ENCODE peak calls at places on chromosomes 16 and 17, in nine cellular contexts. S is breast epithelium, U is suprapubic skin, L is A549, Q is H1, R is ovary, P is uterus, C is K562, K is heart left ventricle. D is an unnamed sample.

GRCh38 chr17:27569257-27569722 is 61.7 kb upstream of the LGALS9 start:
- DNase-seq in S (no peak), U (no peak), L (peak), Q (peak), R (peak), P (no peak), C (peak), K (no peak), D (peak)

GRCh38 chr16:82832861-82833260 is 206.1 kb downstream of the CDH13 start:
- DNase-seq in S (no peak), U (no peak), L (no peak), Q (no peak), R (no peak), P (no peak), C (no peak), K (no peak), D (no peak)

GRCh38 chr17:72145562-72145961 is 24.7 kb downstream of the SOX9 start:
- DNase-seq in S (no peak), U (no peak), L (no peak), Q (no peak), R (no peak), P (no peak), C (no peak), K (no peak), D (no peak)

GRCh38 chr16:1991135-1991551 is 1.4 kb downstream of the SYNGR3 start:
- DNase-seq in S (no peak), U (no peak), L (no peak), Q (peak), R (no peak), P (no peak), C (no peak), K (no peak), D (no peak)

GRCh38 chr16:79628501-79628975 is 28.0 kb upstream of the MAF start:
- DNase-seq in S (no peak), U (no peak), L (no peak), Q (no peak), R (no peak), P (no peak), C (no peak), K (no peak), D (no peak)

GRCh38 chr17:17681744-17682292 is 560 bp downstream of the RAI1 start:
- DNase-seq in S (no peak), U (peak), L (no peak), Q (no peak), R (peak), P (peak), C (peak), K (peak), D (peak)

GRCh38 chr17:40070895-40071719 is 8.3 kb downstream of the THRA start:
- DNase-seq in S (no peak), U (no peak), L (no peak), Q (peak), R (peak), P (peak), C (no peak), K (peak), D (peak)

GRCh38 chr17:82424001-82424862 is 5.8 kb upstream of the OGFOD3 start:
- DNase-seq in S (no peak), U (no peak), L (no peak), Q (peak), R (no peak), P (peak), C (peak), K (no peak), D (peak)

GRCh38 chr17:31564883-31565297 is 173.4 kb downstream of the RAB11FIP4 start:
- DNase-seq in S (peak), U (no peak), L (no peak), Q (no peak), R (no peak), P (peak), C (no peak), K (no peak), D (no peak)

GRCh38 chr17:74078363-74078762 is 125.1 kb upstream of the RPL38 start:
- DNase-seq in S (no peak), U (no peak), L (no peak), Q (no peak), R (no peak), P (no peak), C (no peak), K (no peak), D (no peak)
- TF ChIP-seq POLR2A in S (no peak), U (no peak), L (no peak), Q (no peak), R (no peak), P (no peak), C (no peak), K (no peak), D (no peak)

DNA sequence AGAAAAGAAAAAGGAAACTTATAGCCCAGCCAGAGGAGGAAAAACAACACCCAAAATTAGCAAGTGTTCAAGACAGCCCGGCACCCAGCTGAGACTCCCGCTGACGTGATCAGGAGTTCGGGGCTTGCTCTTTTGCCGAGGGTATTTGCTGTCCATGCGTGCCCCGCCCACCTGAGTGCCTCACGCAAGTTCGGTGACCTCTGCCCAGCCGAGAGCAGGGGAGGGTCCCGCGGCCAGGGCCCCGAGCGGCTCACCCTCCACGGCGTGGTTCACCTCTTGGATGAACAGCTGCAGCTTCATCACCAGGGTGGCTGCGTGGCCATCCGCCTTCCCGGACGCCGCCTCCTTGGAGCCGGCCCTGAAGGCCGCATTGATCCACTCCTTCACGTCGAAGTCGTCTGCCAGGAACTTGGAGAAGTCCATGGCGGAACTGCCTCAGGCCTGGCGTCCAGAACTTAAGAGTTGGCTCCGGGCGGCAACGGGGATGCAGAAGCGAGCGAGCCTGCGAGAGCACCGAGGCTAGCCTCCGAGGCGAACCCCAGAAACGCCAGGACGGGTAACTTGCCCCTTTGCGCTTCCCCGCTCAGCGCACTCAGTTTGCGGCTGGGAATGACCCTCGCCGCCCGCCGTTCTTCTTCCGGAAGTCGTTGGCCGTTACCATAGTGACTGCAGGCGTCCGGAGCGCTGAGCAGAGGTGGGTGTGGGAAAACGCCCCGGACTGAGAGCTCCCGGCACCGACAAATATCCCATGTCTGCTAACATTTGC is at the start of gene COG7:
- DNase-seq in S (peak), U (peak), L (peak), Q (peak), R (peak), P (peak), C (peak), K (peak), D (peak)
- TF ChIP-seq POLR2A in S (no peak), U (no peak), L (peak), Q (no peak), R (peak), P (peak), C (peak), K (no peak), D (peak)

DNA sequence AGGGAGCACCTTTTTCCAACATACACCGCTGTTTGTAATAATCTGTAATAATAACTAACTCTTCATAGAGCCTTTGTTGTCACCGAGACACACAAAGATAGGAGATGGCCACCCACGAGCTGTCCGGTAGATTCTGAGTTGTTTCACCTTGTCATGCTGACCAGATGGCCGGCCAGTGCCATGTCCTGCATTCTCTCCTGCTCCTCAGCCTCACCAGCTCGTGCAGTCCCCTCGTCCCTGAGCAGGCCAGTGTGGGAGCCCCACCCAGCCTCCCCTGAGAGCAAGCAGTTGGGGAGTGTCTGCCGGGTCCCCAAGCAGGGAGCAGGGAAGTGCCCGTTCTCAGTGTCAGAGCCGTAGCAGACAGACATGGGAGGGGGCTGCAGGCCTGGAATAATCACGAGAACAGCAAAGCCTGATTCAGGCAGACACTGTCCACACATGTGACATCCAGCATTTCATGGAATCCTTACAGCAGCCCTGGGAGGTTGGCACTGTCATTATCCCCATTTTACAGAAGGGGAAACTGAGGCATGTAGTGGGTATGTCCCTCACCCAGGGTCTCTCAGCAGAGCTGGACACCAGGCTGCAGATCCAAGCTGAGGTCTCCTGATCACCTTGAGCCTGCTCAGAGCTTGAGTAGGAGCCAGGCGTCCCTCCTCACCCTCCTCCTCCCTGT is 178.5 kb upstream of the CIBAR2 start:
- DNase-seq in S (no peak), U (no peak), L (no peak), Q (no peak), R (no peak), P (no peak), C (no peak), K (no peak), D (no peak)
- TF ChIP-seq POLR2A in S (no peak), U (no peak), L (no peak), Q (no peak), R (no peak), P (no peak), C (no peak), K (no peak), D (no peak)

DNA sequence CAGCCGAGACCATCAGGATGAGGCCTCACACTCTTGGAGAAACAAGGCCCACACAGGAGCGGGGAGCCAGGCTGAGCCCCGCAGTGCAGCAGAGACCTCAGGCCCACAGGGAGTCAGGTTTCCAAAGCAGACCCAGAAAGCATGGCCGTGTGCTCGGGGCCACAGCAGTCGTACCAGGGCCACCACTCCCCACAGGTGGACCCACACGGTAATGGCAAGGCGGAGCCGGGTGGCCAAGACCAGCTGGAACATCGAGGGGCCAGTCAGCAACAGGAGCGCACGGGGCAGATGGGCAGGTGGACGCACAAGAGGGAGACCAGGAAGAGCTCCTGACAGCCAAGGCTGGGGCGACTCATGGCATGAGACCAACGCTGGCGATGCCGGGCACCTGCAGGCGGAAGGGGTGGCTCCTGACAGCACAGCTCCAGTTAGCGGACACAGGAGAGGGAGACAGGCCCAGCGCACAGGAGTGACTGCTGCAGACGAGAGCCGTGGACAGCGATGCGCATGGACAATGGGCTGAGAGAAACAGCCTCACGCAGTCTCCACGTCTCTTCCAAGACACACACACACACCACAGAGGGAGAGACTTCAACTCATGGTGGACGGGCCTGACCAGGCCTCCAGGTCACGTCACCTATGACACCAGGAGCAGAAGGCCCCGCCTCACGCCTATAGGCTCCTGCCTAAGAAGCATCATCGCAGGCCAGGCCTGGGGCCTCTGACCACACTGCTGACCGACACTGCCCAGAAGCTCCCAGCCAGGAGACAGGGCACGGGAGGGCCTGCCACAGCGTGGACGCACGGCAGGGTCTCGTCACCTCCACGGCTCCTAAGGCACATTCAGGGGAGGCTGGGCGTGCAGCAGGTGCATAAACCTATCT is 58.6 kb downstream of the ZNF778 start:
- DNase-seq in S (no peak), U (no peak), L (no peak), Q (no peak), R (peak), P (no peak), C (no peak), K (no peak), D (no peak)
- TF ChIP-seq POLR2A in S (no peak), U (no peak), L (no peak), Q (no peak), R (no peak), P (no peak), C (no peak), K (no peak), D (no peak)

GRCh38 chr17:59619313-59620063 is at the start of gene CLTC:
- DNase-seq in S (peak), U (peak), L (peak), Q (peak), R (peak), P (peak), C (peak), K (peak), D (peak)
- TF ChIP-seq POLR2A in S (peak), U (peak), L (peak), Q (peak), R (peak), P (peak), C (peak), K (peak), D (peak)